ENCODE peak calls at places on chromosomes 11 and 22, in four cellular contexts. Q, N, E and Z are unnamed samples.

GRCh38 chr11:64566042-64566914 is 24.7 kb upstream of the SLC22A12 start:
- DNase-seq in Q (peak), N (peak), E (peak), Z (no peak)

GRCh38 chr11:80627364-80627763 is 1186.5 kb upstream of the TENM4 start:
- DNase-seq in Q (no peak), N (no peak), E (no peak), Z (no peak)

GRCh38 chr11:26017322-26017860 is 314.5 kb upstream of the ANO3 start:
- DNase-seq in Q (no peak), N (no peak), E (no peak), Z (no peak)

GRCh38 chr11:77752518-77752917 is 68.0 kb downstream of the RSF1 start:
- DNase-seq in Q (no peak), N (peak), E (no peak), Z (no peak)

GRCh38 chr22:29083576-29084566 is 11.0 kb downstream of the KREMEN1 start:
- DNase-seq in Q (peak), N (no peak), E (no peak), Z (no peak)

GRCh38 chr22:26553056-26553752 is 36.7 kb downstream of the TPST2 start:
- DNase-seq in Q (peak), N (no peak), E (no peak), Z (peak)

GRCh38 chr11:34601085-34601444 is 19.8 kb upstream of the EHF start:
- DNase-seq in Q (no peak), N (no peak), E (no peak), Z (no peak)

GRCh38 chr11:43282607-43283440 is 29.0 kb upstream of the API5 start:
- DNase-seq in Q (peak), N (no peak), E (peak), Z (no peak)

GRCh38 chr22:21642584-21643448 is 714 bp downstream of the SDF2L1 start:
- DNase-seq in Q (peak), N (peak), E (peak), Z (no peak)

GRCh38 chr22:46022881-46023512 is 46.0 kb upstream of the WNT7B start:
- DNase-seq in Q (no peak), N (no peak), E (no peak), Z (no peak)

GRCh38 chr11:1081601-1082311 is 7.1 kb downstream of the MUC2 start:
- DNase-seq in Q (no peak), N (no peak), E (no peak), Z (no peak)

GRCh38 chr22:25013634-25014033 is 61.1 kb downstream of the KIAA1671 start:
- DNase-seq in Q (peak), N (no peak), E (no peak), Z (no peak)

GRCh38 chr22:30806391-30806861 is 111.8 kb downstream of the OSBP2 start:
- DNase-seq in Q (peak), N (no peak), E (no peak), Z (no peak)

GRCh38 chr11:17936790-17937189 is 76.1 kb downstream of the SERGEF start:
- DNase-seq in Q (no peak), N (no peak), E (no peak), Z (no peak)

GRCh38 chr11:100612766-100613165 is 74.3 kb upstream of the ARHGAP42 start:
- DNase-seq in Q (no peak), N (no peak), E (no peak), Z (no peak)

GRCh38 chr11:27466363-27466762 is 6.2 kb downstream of the LGR4 start:
- DNase-seq in Q (no peak), N (no peak), E (no peak), Z (no peak)

GRCh38 chr22:40904101-40904500 is 42.2 kb upstream of the DNAJB7 start:
- DNase-seq in Q (no peak), N (no peak), E (no peak), Z (no peak)

GRCh38 chr22:37661160-37661924 is 2.8 kb downstream of the PDXP start:
- DNase-seq in Q (peak), N (no peak), E (peak), Z (no peak)

GRCh38 chr11:724063-724732 is 18.2 kb downstream of the EPS8L2 start:
- DNase-seq in Q (no peak), N (no peak), E (no peak), Z (no peak)

GRCh38 chr11:66467756-66468155 is 1.1 kb downstream of the PELI3 start:
- DNase-seq in Q (no peak), N (peak), E (peak), Z (no peak)

GRCh38 chr11:118287006-118287405 is 17.5 kb upstream of the CD3E start:
- DNase-seq in Q (peak), N (no peak), E (no peak), Z (no peak)

GRCh38 chr11:106022795-106023275 is 795 bp upstream of the MSANTD4 start:
- DNase-seq in Q (no peak), N (no peak), E (no peak), Z (no peak)

GRCh38 chr11:102312656-102313055 is 4.6 kb upstream of the BIRC3 start:
- DNase-seq in Q (peak), N (no peak), E (no peak), Z (no peak)